ENCODE peak calls at places on chromosomes 2 and 18, in four cellular contexts. One of them, this sample, is unnamed.

GRCh38 chr2:230907361-230908093 is 17.5 kb downstream of the GPR55 start:
- DNase-seq in iPS-NIHi11: no peak
- DNase-seq in stimulated activated CD4-positive, alpha-beta T cell treated with anti-CD3 and anti-CD28 coated beads, Interleukin-2, amount 100 ng/mL, for 48 hours: no peak
- DNase-seq in adipocyte: no peak
- DNase-seq in this sample: peak

GRCh38 chr2:228433706-228434105 is 252.2 kb upstream of the SPHKAP start:
- DNase-seq in adipocyte: peak
- DNase-seq in stimulated activated CD4-positive, alpha-beta T cell treated with anti-CD3 and anti-CD28 coated beads, Interleukin-2, amount 100 ng/mL, for 48 hours: no peak
- DNase-seq in iPS-NIHi11: no peak
- DNase-seq in this sample: no peak

GRCh38 chr2:241228860-241229516 is 40.5 kb downstream of the ANO7 start:
- DNase-seq in stimulated activated CD4-positive, alpha-beta T cell treated with anti-CD3 and anti-CD28 coated beads, Interleukin-2, amount 100 ng/mL, for 48 hours: no peak
- DNase-seq in iPS-NIHi11: no peak
- DNase-seq in adipocyte: no peak
- DNase-seq in this sample: no peak

GRCh38 chr2:223414646-223415045 is 187.5 kb downstream of the SCG2 start:
- DNase-seq in stimulated activated CD4-positive, alpha-beta T cell treated with anti-CD3 and anti-CD28 coated beads, Interleukin-2, amount 100 ng/mL, for 48 hours: no peak
- DNase-seq in iPS-NIHi11: no peak
- DNase-seq in adipocyte: peak
- DNase-seq in this sample: no peak

GRCh38 chr2:142834003-142834402 is 43.5 kb upstream of the KYNU start:
- DNase-seq in iPS-NIHi11: no peak
- DNase-seq in adipocyte: no peak
- DNase-seq in stimulated activated CD4-positive, alpha-beta T cell treated with anti-CD3 and anti-CD28 coated beads, Interleukin-2, amount 100 ng/mL, for 48 hours: no peak
- DNase-seq in this sample: no peak

GRCh38 chr2:112959109-112959591 is 18.7 kb upstream of the IL36G start:
- DNase-seq in adipocyte: no peak
- DNase-seq in iPS-NIHi11: peak
- DNase-seq in stimulated activated CD4-positive, alpha-beta T cell treated with anti-CD3 and anti-CD28 coated beads, Interleukin-2, amount 100 ng/mL, for 48 hours: no peak
- DNase-seq in this sample: peak

GRCh38 chr2:213224366-213224765 is 59.9 kb upstream of the SPAG16 start:
- DNase-seq in adipocyte: no peak
- DNase-seq in stimulated activated CD4-positive, alpha-beta T cell treated with anti-CD3 and anti-CD28 coated beads, Interleukin-2, amount 100 ng/mL, for 48 hours: no peak
- DNase-seq in iPS-NIHi11: no peak
- DNase-seq in this sample: no peak

GRCh38 chr18:34744569-34744968 is 34.5 kb downstream of the DTNA start:
- DNase-seq in stimulated activated CD4-positive, alpha-beta T cell treated with anti-CD3 and anti-CD28 coated beads, Interleukin-2, amount 100 ng/mL, for 48 hours: no peak
- DNase-seq in adipocyte: peak
- DNase-seq in iPS-NIHi11: no peak
- DNase-seq in this sample: no peak

GRCh38 chr2:17550907-17551306 is 10.4 kb downstream of the VSNL1 start:
- DNase-seq in iPS-NIHi11: no peak
- DNase-seq in stimulated activated CD4-positive, alpha-beta T cell treated with anti-CD3 and anti-CD28 coated beads, Interleukin-2, amount 100 ng/mL, for 48 hours: no peak
- DNase-seq in adipocyte: no peak
- DNase-seq in this sample: no peak

GRCh38 chr2:234463626-234464290 is 33.1 kb downstream of the ARL4C start:
- DNase-seq in stimulated activated CD4-positive, alpha-beta T cell treated with anti-CD3 and anti-CD28 coated beads, Interleukin-2, amount 100 ng/mL, for 48 hours: peak
- DNase-seq in adipocyte: no peak
- DNase-seq in iPS-NIHi11: no peak
- DNase-seq in this sample: no peak

GRCh38 chr18:59402432-59403090 is 43.5 kb upstream of the LMAN1 start:
- DNase-seq in adipocyte: peak
- DNase-seq in stimulated activated CD4-positive, alpha-beta T cell treated with anti-CD3 and anti-CD28 coated beads, Interleukin-2, amount 100 ng/mL, for 48 hours: peak
- DNase-seq in iPS-NIHi11: peak
- DNase-seq in this sample: peak

GRCh38 chr2:180907731-180908130 is 72.7 kb upstream of the UBE2E3 start:
- DNase-seq in stimulated activated CD4-positive, alpha-beta T cell treated with anti-CD3 and anti-CD28 coated beads, Interleukin-2, amount 100 ng/mL, for 48 hours: no peak
- DNase-seq in adipocyte: no peak
- DNase-seq in iPS-NIHi11: no peak
- DNase-seq in this sample: no peak

GRCh38 chr2:8103085-8103708 is 578.7 kb upstream of the ID2 start:
- DNase-seq in adipocyte: peak
- DNase-seq in stimulated activated CD4-positive, alpha-beta T cell treated with anti-CD3 and anti-CD28 coated beads, Interleukin-2, amount 100 ng/mL, for 48 hours: no peak
- DNase-seq in iPS-NIHi11: no peak
- DNase-seq in this sample: no peak

GRCh38 chr2:44970846-44971450 is 29.4 kb downstream of the SIX3 start:
- DNase-seq in stimulated activated CD4-positive, alpha-beta T cell treated with anti-CD3 and anti-CD28 coated beads, Interleukin-2, amount 100 ng/mL, for 48 hours: no peak
- DNase-seq in adipocyte: peak
- DNase-seq in iPS-NIHi11: no peak
- DNase-seq in this sample: no peak

GRCh38 chr18:59900222-59901128 is 679 bp downstream of the PMAIP1 start:
- DNase-seq in iPS-NIHi11: peak
- DNase-seq in adipocyte: peak
- DNase-seq in stimulated activated CD4-positive, alpha-beta T cell treated with anti-CD3 and anti-CD28 coated beads, Interleukin-2, amount 100 ng/mL, for 48 hours: peak
- DNase-seq in this sample: no peak

GRCh38 chr18:51762373-51762772 is 564.9 kb upstream of the MEX3C start:
- DNase-seq in adipocyte: no peak
- DNase-seq in stimulated activated CD4-positive, alpha-beta T cell treated with anti-CD3 and anti-CD28 coated beads, Interleukin-2, amount 100 ng/mL, for 48 hours: no peak
- DNase-seq in iPS-NIHi11: no peak
- DNase-seq in this sample: no peak

GRCh38 chr2:10398496-10398895 is 49.6 kb downstream of the ODC1 start:
- DNase-seq in stimulated activated CD4-positive, alpha-beta T cell treated with anti-CD3 and anti-CD28 coated beads, Interleukin-2, amount 100 ng/mL, for 48 hours: no peak
- DNase-seq in iPS-NIHi11: no peak
- DNase-seq in adipocyte: no peak
- DNase-seq in this sample: no peak

GRCh38 chr2:128369126-128369555 is 50.5 kb upstream of the HS6ST1 start:
- DNase-seq in iPS-NIHi11: peak
- DNase-seq in stimulated activated CD4-positive, alpha-beta T cell treated with anti-CD3 and anti-CD28 coated beads, Interleukin-2, amount 100 ng/mL, for 48 hours: no peak
- DNase-seq in adipocyte: peak
- DNase-seq in this sample: no peak

GRCh38 chr2:187497858-187498463 is 49.9 kb upstream of the CALCRL start:
- DNase-seq in stimulated activated CD4-positive, alpha-beta T cell treated with anti-CD3 and anti-CD28 coated beads, Interleukin-2, amount 100 ng/mL, for 48 hours: no peak
- DNase-seq in adipocyte: peak
- DNase-seq in iPS-NIHi11: no peak
- DNase-seq in this sample: no peak

GRCh38 chr2:82395531-82395930 is 2063.5 kb downstream of the SUCLG1 start:
- DNase-seq in stimulated activated CD4-positive, alpha-beta T cell treated with anti-CD3 and anti-CD28 coated beads, Interleukin-2, amount 100 ng/mL, for 48 hours: no peak
- DNase-seq in adipocyte: no peak
- DNase-seq in iPS-NIHi11: peak
- DNase-seq in this sample: no peak

GRCh38 chr2:42041377-42042127 is 6.3 kb upstream of the PKDCC start:
- DNase-seq in adipocyte: no peak
- DNase-seq in iPS-NIHi11: no peak
- DNase-seq in stimulated activated CD4-positive, alpha-beta T cell treated with anti-CD3 and anti-CD28 coated beads, Interleukin-2, amount 100 ng/mL, for 48 hours: no peak
- DNase-seq in this sample: no peak

GRCh38 chr2:237876056-237876439 is 16.6 kb downstream of the RAMP1 start:
- DNase-seq in adipocyte: no peak
- DNase-seq in iPS-NIHi11: peak
- DNase-seq in stimulated activated CD4-positive, alpha-beta T cell treated with anti-CD3 and anti-CD28 coated beads, Interleukin-2, amount 100 ng/mL, for 48 hours: no peak
- DNase-seq in this sample: no peak

GRCh38 chr2:237943395-237944094 is 23.3 kb upstream of the UBE2F start:
- DNase-seq in stimulated activated CD4-positive, alpha-beta T cell treated with anti-CD3 and anti-CD28 coated beads, Interleukin-2, amount 100 ng/mL, for 48 hours: no peak
- DNase-seq in adipocyte: no peak
- DNase-seq in iPS-NIHi11: no peak
- DNase-seq in this sample: no peak

GRCh38 chr2:133667085-133667484 is 98.8 kb upstream of the NCKAP5 start:
- DNase-seq in adipocyte: peak
- DNase-seq in iPS-NIHi11: no peak
- DNase-seq in stimulated activated CD4-positive, alpha-beta T cell treated with anti-CD3 and anti-CD28 coated beads, Interleukin-2, amount 100 ng/mL, for 48 hours: no peak
- DNase-seq in this sample: no peak

GRCh38 chr2:6946722-6947121 is 29.5 kb downstream of the RNF144A start:
- DNase-seq in stimulated activated CD4-positive, alpha-beta T cell treated with anti-CD3 and anti-CD28 coated beads, Interleukin-2, amount 100 ng/mL, for 48 hours: no peak
- DNase-seq in iPS-NIHi11: no peak
- DNase-seq in adipocyte: peak
- DNase-seq in this sample: no peak

GRCh38 chr2:33264766-33265165 is 211.7 kb upstream of the RASGRP3 start:
- DNase-seq in iPS-NIHi11: no peak
- DNase-seq in adipocyte: peak
- DNase-seq in stimulated activated CD4-positive, alpha-beta T cell treated with anti-CD3 and anti-CD28 coated beads, Interleukin-2, amount 100 ng/mL, for 48 hours: no peak
- DNase-seq in this sample: no peak

GRCh38 chr2:17899871-17900270 is 21.4 kb downstream of the KCNS3 start:
- DNase-seq in stimulated activated CD4-positive, alpha-beta T cell treated with anti-CD3 and anti-CD28 coated beads, Interleukin-2, amount 100 ng/mL, for 48 hours: no peak
- DNase-seq in iPS-NIHi11: no peak
- DNase-seq in adipocyte: no peak
- DNase-seq in this sample: no peak

GRCh38 chr2:165466386-165466785 is 3.1 kb upstream of the CSRNP3 start:
- DNase-seq in adipocyte: no peak
- DNase-seq in iPS-NIHi11: no peak
- DNase-seq in stimulated activated CD4-positive, alpha-beta T cell treated with anti-CD3 and anti-CD28 coated beads, Interleukin-2, amount 100 ng/mL, for 48 hours: no peak
- DNase-seq in this sample: no peak

GRCh38 chr18:60020107-60020925 is 120.5 kb downstream of the PMAIP1 start:
- DNase-seq in stimulated activated CD4-positive, alpha-beta T cell treated with anti-CD3 and anti-CD28 coated beads, Interleukin-2, amount 100 ng/mL, for 48 hours: no peak
- DNase-seq in iPS-NIHi11: no peak
- DNase-seq in adipocyte: peak
- DNase-seq in this sample: no peak